ENCODE peak calls at places on chromosome 12, in four cellular contexts. L, Z, I and A are unnamed samples.

GRCh38 chr12:101653503-101653902 is 43.9 kb upstream of the CHPT1 start:
- DNase-seq in Z (peak), L (no peak), I (no peak), A (no peak)

GRCh38 chr12:121420109-121420508 is 20.2 kb downstream of the RNF34 start:
- DNase-seq in I (no peak), Z (no peak), L (no peak), A (no peak)

GRCh38 chr12:110330124-110330523 is 49.1 kb downstream of the ATP2A2 start:
- DNase-seq in Z (no peak), L (no peak), I (no peak), A (no peak)

GRCh38 chr12:1429980-1430379 is 164.4 kb downstream of the FBXL14 start:
- DNase-seq in I (peak), L (no peak), Z (no peak), A (no peak)

GRCh38 chr12:120125029-120125428 is 8.5 kb upstream of the RAB35 start:
- DNase-seq in I (no peak), L (no peak), Z (no peak), A (no peak)

GRCh38 chr12:25328082-25328712 is 77.5 kb upstream of the KRAS start:
- DNase-seq in Z (peak), L (no peak), I (peak), A (no peak)

GRCh38 chr12:65171870-65172269 is 2.5 kb downstream of the LEMD3 start:
- DNase-seq in L (no peak), I (peak), Z (no peak), A (no peak)

GRCh38 chr12:110744697-110745264 is 2.1 kb upstream of the PPP1CC start:
- DNase-seq in Z (peak), L (no peak), I (peak), A (no peak)

GRCh38 chr12:67929373-67929772 is 59.9 kb upstream of the IFNG-AS1 start:
- DNase-seq in L (no peak), I (no peak), Z (no peak), A (no peak)

GRCh38 chr12:5200276-5201087 is 156.8 kb downstream of the KCNA5 start:
- DNase-seq in Z (peak), I (peak), L (no peak), A (no peak)

GRCh38 chr12:12365931-12366431 is 9.1 kb downstream of the BORCS5 start:
- DNase-seq in L (no peak), Z (no peak), I (peak), A (no peak)

GRCh38 chr12:14948672-14949071 is 10.3 kb upstream of the ERP27 start:
- DNase-seq in Z (peak), L (no peak), I (peak), A (peak)